ENCODE peak calls at places on chromosomes 11 and 22, in nine cellular contexts. P is body of pancreas; V is effector memory CD4-positive, alpha-beta T cell; T is AG09309; B is AG09319; J is CD4-positive, alpha-beta memory T cell; U is astrocyte of the cerebellum; K is hypothalamus; Z is stromal cell of bone marrow. S is an unnamed sample.
A peak's percentile ranks its signal among the peaks of the same experiment; 100 is the strongest.

GRCh38 chr11:110409174-110409573 is 20.6 kb upstream of the FDX1 start:
- DNase-seq in B (no peak), V (no peak), U (no peak), P (no peak), T (no peak), J (no peak), Z (peak; percentile 25), K (no peak), S (no peak)

GRCh38 chr22:19703869-19704268 is 10.4 kb upstream of the SEPTIN5 start:
- DNase-seq in J (no peak), B (no peak), T (no peak), P (no peak), Z (no peak), V (no peak), K (no peak), U (no peak), S (no peak)

GRCh38 chr11:73001615-73002014 is 140.5 kb downstream of the FCHSD2 start:
- DNase-seq in P (peak; percentile 72), Z (no peak), T (no peak), V (no peak), B (no peak), U (no peak), J (no peak), K (no peak), S (no peak)

GRCh38 chr11:47886096-47886495 is 37.9 kb upstream of the NUP160 start:
- DNase-seq in J (peak; percentile 47), B (no peak), T (no peak), K (no peak), Z (peak; percentile 47), U (peak; percentile 26), P (peak; percentile 17), V (no peak), S (no peak)

GRCh38 chr22:31561238-31561887 is 65.0 kb downstream of the SFI1 start:
- DNase-seq in Z (peak; percentile 58), B (peak; percentile 43), U (peak; percentile 56), J (peak; percentile 23), K (peak; percentile 10), P (peak; percentile 89), T (no peak), V (no peak), S (peak; percentile 90)

GRCh38 chr11:117829369-117829725 is 4.8 kb upstream of the FXYD2 start:
- DNase-seq in B (no peak), J (no peak), P (no peak), V (no peak), Z (no peak), K (no peak), U (no peak), T (no peak), S (no peak)

GRCh38 chr11:119422505-119423416 is at the start of gene THY1:
- DNase-seq in V (no peak), K (peak; percentile 45), P (no peak), T (no peak), U (no peak), B (peak; percentile 36), J (no peak), Z (peak; percentile 49), S (peak; percentile 89)

GRCh38 chr11:121389651-121390050 is 62.5 kb upstream of the SORL1 start:
- DNase-seq in B (no peak), J (no peak), U (peak; percentile 33), T (no peak), V (no peak), K (peak; percentile 20), Z (no peak), P (peak; percentile 23), S (peak; percentile 84)

GRCh38 chr11:74008373-74009229 is at the start of gene UCP3:
- DNase-seq in J (no peak), T (no peak), P (no peak), V (no peak), K (no peak), Z (no peak), U (no peak), B (no peak), S (no peak)

GRCh38 chr11:325796-326591 is 5.3 kb upstream of the IFITM3 start:
- DNase-seq in U (no peak), Z (no peak), V (no peak), P (no peak), B (no peak), T (no peak), J (no peak), K (no peak), S (no peak)

GRCh38 chr11:35272391-35272821 is 133.4 kb downstream of the CD44 start:
- DNase-seq in K (no peak), Z (no peak), V (peak; percentile 33), B (no peak), J (peak; percentile 30), T (no peak), U (no peak), P (no peak), S (no peak)

GRCh38 chr11:33640730-33641371 is 59.8 kb downstream of the C11orf91 start:
- DNase-seq in U (no peak), P (no peak), B (no peak), T (no peak), J (no peak), Z (no peak), V (no peak), K (no peak), S (no peak)

GRCh38 chr11:121048464-121049233 is 24.7 kb downstream of the TBCEL start:
- DNase-seq in P (no peak), B (no peak), J (no peak), Z (no peak), K (no peak), U (no peak), T (no peak), V (no peak), S (no peak)

GRCh38 chr22:36343070-36343719 is 44.6 kb downstream of the MYH9 start:
- DNase-seq in U (no peak), T (no peak), P (no peak), K (no peak), Z (no peak), B (no peak), V (no peak), J (no peak), S (no peak)

GRCh38 chr11:105811242-105811641 is 201.4 kb downstream of the GRIA4 start:
- DNase-seq in V (no peak), P (no peak), U (no peak), T (no peak), K (no peak), B (no peak), J (no peak), Z (no peak), S (peak; percentile 13)

GRCh38 chr11:57491371-57492061 is 24.0 kb downstream of the SLC43A1 start:
- DNase-seq in V (no peak), B (no peak), T (no peak), U (no peak), P (peak; percentile 41), Z (no peak), J (peak; percentile 35), K (no peak), S (peak; percentile 72)

GRCh38 chr11:121534131-121535093 is 81.6 kb upstream of the SORL1-AS1 start:
- DNase-seq in V (no peak), Z (peak; percentile 32), P (peak; percentile 26), B (peak; percentile 10), K (no peak), U (no peak), T (no peak), J (no peak), S (no peak)